ENCODE peak calls at places on chromosomes 11 and 22, in eight cellular contexts. A is fibroblast of lung, P is neural progenitor cell, B is colonic mucosa, H is PC-3, M is H1, J is IMR-90, Y is endodermal cell. G is an unnamed sample. For H3K36me3, the result is how much of the 10 kb centered on the place peaks cover.

GRCh38 chr22:45428391-45429385 is 15.2 kb downstream of the RIBC2 start:
- DNase-seq in B (no peak), Y (no peak), M (no peak), A (no peak), H (no peak), J (no peak), P (no peak), G (peak)

GRCh38 chr11:58497951-58498350 is 10.0 kb downstream of the OR5B21 start:
- DNase-seq in Y (peak), H (no peak), J (no peak), A (no peak), M (no peak), P (no peak), B (no peak), G (no peak)

GRCh38 chr11:123193742-123194141 is 1.3 kb downstream of the CLMP start:
- DNase-seq in P (no peak), B (no peak), H (no peak), Y (no peak), A (no peak), M (no peak), J (no peak), G (no peak)

GRCh38 chr11:7512525-7513209 is 1.1 kb upstream of the PPFIBP2 start:
- DNase-seq in B (peak), A (peak), H (no peak), J (no peak), M (no peak), Y (peak), P (no peak), G (peak)

GRCh38 chr11:71221851-71222250 is 30.5 kb downstream of the SHANK2 start:
- DNase-seq in Y (peak), M (no peak), A (no peak), B (no peak), J (no peak), H (no peak), P (no peak), G (no peak)

GRCh38 chr11:134535029-134536025 is 123.3 kb upstream of the B3GAT1 start:
- DNase-seq in M (no peak), B (no peak), A (no peak), J (no peak), P (no peak), Y (peak), H (no peak), G (peak)

GRCh38 chr11:41446107-41446506 is 13.3 kb downstream of the LRRC4C start:
- DNase-seq in Y (no peak), B (no peak), J (no peak), H (peak), P (no peak), A (no peak), M (no peak), G (no peak)

GRCh38 chr11:111836766-111837165 is 34.6 kb downstream of the ALG9 start:
- DNase-seq in B (no peak), H (peak), P (no peak), J (peak), M (no peak), Y (no peak), A (peak), G (no peak)

GRCh38 chr11:131108780-131109179 is 192.5 kb upstream of the SNX19 start:
- DNase-seq in Y (no peak), B (no peak), M (no peak), P (no peak), H (peak), J (peak), A (no peak), G (no peak)

GRCh38 chr11:3837793-3838192 is 3.0 kb downstream of the RHOG start:
- DNase-seq in Y (no peak), M (no peak), A (no peak), H (no peak), B (peak), P (no peak), J (no peak), G (no peak)

GRCh38 chr11:60193687-60194433 is 11.0 kb upstream of the MS4A6A start:
- DNase-seq in H (peak), M (peak), B (peak), J (peak), P (peak), A (peak), Y (peak), G (no peak)

GRCh38 chr22:23786261-23786710 is 480 bp upstream of the SMARCB1 start:
- DNase-seq in Y (no peak), M (no peak), B (no peak), P (no peak), H (no peak), J (no peak), A (no peak), G (no peak)

GRCh38 chr22:43501951-43502874 is 90.4 kb downstream of the MPPED1 start:
- DNase-seq in A (no peak), P (no peak), M (no peak), J (no peak), B (no peak), H (no peak), Y (no peak), G (peak)

GRCh38 chr11:43072911-43073310 is 238.9 kb upstream of the API5 start:
- DNase-seq in B (no peak), M (no peak), J (no peak), A (no peak), H (no peak), Y (no peak), P (no peak), G (no peak)
- H3K9ac ChIP-seq in B (no peak), M (no peak), J (no peak), A (no peak), H (no peak), Y (no peak), P (no peak), G (no peak)

DNA sequence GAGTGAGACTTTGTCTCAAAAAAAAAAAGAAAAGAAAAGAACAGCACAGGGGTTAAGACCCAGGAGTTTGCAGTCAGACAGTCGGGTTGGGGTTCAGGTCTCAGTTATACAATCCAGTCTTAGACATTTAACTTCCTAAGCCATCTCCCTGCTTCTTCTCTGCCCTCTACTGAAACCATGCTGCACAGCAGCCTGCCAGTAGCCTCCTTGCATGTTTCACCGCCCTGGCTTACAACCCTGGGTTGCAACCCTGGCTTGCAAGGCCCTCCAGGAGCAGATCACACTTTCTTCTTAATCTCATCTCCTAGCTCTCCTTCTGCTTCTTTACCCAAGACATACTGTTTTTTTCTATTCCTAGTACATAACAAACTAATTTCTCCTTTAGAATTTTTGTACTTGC is 5.9 kb upstream of the B3GAT3 start:
- DNase-seq in P (no peak), A (no peak), J (no peak), H (no peak), B (no peak), M (no peak), Y (no peak), G (no peak)
- H3K36me3 ChIP-seq in P (under half), A (under half), J (half or more), H (half or more), B (under half), M (under half), Y (half or more), G (half or more)

GRCh38 chr11:74877132-74877531 is 71.8 kb downstream of the XRRA1 start:
- DNase-seq in M (no peak), Y (peak), J (peak), H (peak), B (no peak), A (peak), P (no peak), G (no peak)
- TF ChIP-seq CTCF in M (peak), Y (peak), J (peak), H (peak), B (no peak), A (peak), P (peak), G (peak)

GRCh38 chr22:25403752-25404471 is 160.6 kb upstream of the GRK3 start:
- DNase-seq in P (peak), J (peak), B (peak), M (no peak), A (peak), Y (peak), H (peak), G (peak)
- H3K9ac ChIP-seq in P (peak), J (peak), B (peak), M (no peak), A (peak), Y (peak), H (peak), G (peak)

GRCh38 chr11:9146477-9146876 is 55.1 kb upstream of the SCUBE2 start:
- DNase-seq in H (no peak), P (peak), J (no peak), Y (no peak), B (no peak), M (no peak), A (no peak), G (no peak)
- H3K36me3 ChIP-seq in H (under half), P (under half), J (half or more), Y (half or more), B (under half), M (under half), A (under half), G (half or more)

GRCh38 chr22:46682011-46682731 is 55.9 kb downstream of the CERK start:
- DNase-seq in P (no peak), Y (no peak), B (no peak), J (no peak), M (no peak), H (no peak), A (no peak), G (no peak)

GRCh38 chr22:46678003-46678657 is 57.9 kb downstream of the GRAMD4 start:
- DNase-seq in P (no peak), B (no peak), A (no peak), H (no peak), M (no peak), J (no peak), Y (no peak), G (no peak)

GRCh38 chr22:46679711-46680269 is 58.3 kb downstream of the CERK start:
- DNase-seq in J (no peak), H (no peak), B (no peak), P (no peak), Y (no peak), M (no peak), A (no peak), G (no peak)

GRCh38 chr22:46678785-46679700 is 58.9 kb downstream of the GRAMD4 start:
- DNase-seq in P (no peak), B (no peak), J (peak), M (no peak), Y (no peak), A (peak), H (no peak), G (no peak)

GRCh38 chr22:46681010-46681409 is 57.0 kb downstream of the CERK start:
- DNase-seq in P (no peak), J (no peak), A (no peak), H (no peak), M (no peak), Y (no peak), B (no peak), G (no peak)
- TF ChIP-seq CTCF in P (no peak), J (peak), A (no peak), H (peak), M (peak), Y (no peak), B (no peak), G (no peak)

GRCh38 chr22:25447067-25447688 is 117.3 kb upstream of the GRK3 start:
- DNase-seq in J (no peak), H (no peak), A (no peak), B (no peak), Y (peak), P (no peak), M (no peak), G (no peak)
- H3K9ac ChIP-seq in J (no peak), H (no peak), A (no peak), B (no peak), Y (no peak), P (no peak), M (no peak), G (peak)

GRCh38 chr22:38707984-38708383 is 2.2 kb downstream of the GTPBP1 start:
- DNase-seq in Y (no peak), B (no peak), P (no peak), J (no peak), M (no peak), A (no peak), H (no peak), G (no peak)

GRCh38 chr22:38707346-38707745 is 1.6 kb downstream of the GTPBP1 start:
- DNase-seq in Y (no peak), P (no peak), B (peak), J (peak), A (peak), H (peak), M (no peak), G (no peak)

GRCh38 chr22:38710352-38710751 is 4.6 kb downstream of the GTPBP1 start:
- DNase-seq in B (no peak), M (no peak), J (no peak), A (no peak), P (no peak), Y (no peak), H (no peak), G (no peak)

GRCh38 chr22:38710866-38711265 is 5.1 kb downstream of the GTPBP1 start:
- DNase-seq in P (no peak), J (no peak), H (peak), Y (no peak), B (no peak), A (no peak), M (no peak), G (no peak)

DNA sequence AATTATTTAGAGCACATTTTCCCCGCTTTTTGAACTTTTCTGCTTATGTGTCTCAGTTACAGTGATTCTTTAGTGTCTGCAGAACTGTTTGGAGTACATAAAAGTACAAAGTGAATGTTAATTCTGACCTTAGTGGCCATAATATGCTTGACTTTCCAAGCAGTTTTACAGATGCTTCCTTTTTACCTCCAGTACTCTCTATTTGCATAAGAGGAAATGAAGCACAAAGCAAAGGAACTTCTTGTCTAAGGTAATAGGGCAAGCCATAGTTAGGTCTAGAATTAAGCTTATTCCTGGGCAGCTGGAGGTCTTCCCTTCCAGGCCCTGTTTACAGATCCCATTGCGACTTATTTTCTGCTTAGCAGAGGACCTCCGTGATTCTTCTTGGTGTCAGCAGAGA is 3.6 kb downstream of the GTPBP1 start:
- DNase-seq in M (no peak), A (no peak), B (no peak), Y (no peak), J (no peak), P (no peak), H (no peak), G (no peak)
- H3K36me3 ChIP-seq in M (under half), A (under half), B (under half), Y (under half), J (under half), P (under half), H (under half), G (under half)

GRCh38 chr22:17213976-17214375 is 5.3 kb downstream of the ADA2 start:
- DNase-seq in J (peak), H (peak), P (peak), B (peak), Y (peak), M (no peak), A (peak), G (peak)
- TF ChIP-seq CTCF in J (no peak), H (peak), P (peak), B (peak), Y (peak), M (peak), A (peak), G (peak)

GRCh38 chr11:127844843-127845242 is 742.5 kb downstream of the ETS1 start:
- DNase-seq in M (no peak), A (no peak), J (no peak), Y (no peak), H (no peak), P (peak), B (no peak), G (no peak)

DNA sequence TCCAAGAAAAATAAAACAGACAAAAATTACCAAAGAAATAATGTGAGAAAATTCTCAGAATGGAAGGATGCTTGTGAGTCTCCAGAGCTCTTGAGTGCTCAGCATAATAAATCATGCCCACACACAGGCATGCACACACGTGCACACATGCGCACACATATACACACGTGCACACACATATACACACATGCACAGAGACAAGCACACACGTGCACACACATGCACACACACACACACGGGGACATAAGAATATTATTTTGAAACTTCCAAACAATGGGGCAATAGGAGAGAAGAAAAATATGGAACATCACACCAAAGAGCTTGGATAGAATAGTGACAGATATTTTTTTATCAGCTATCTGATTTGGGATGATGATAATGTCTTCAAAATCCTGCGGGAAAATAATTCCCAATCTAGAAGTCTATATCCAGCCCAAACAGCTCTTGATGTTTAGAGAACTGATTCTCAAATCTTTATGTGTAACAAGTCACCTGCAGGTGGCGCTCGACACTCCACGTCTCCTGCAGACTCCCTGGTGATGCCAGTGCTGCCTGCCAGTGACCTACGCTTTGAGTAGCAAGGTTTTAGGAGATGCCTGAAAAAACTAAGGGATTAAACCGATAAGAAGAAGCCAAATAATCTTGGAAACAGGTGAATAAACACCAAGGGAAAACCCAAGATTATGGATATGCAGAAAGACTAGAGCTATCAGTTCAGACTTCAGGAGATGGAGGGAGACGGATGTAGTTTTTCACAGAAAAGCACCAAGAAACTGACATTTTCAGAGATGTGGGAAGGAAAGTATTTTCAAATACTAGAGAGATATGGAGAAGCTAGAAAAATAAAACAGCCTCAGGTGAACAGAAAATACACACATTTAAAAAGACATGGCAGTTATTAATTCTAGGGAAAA is 743.6 kb downstream of the ETS1 start:
- DNase-seq in A (peak), Y (peak), M (peak), H (peak), J (peak), P (peak), B (peak), G (peak)
- H3K9ac ChIP-seq in A (no peak), Y (no peak), M (no peak), H (no peak), J (no peak), P (no peak), B (no peak), G (no peak)

G was measured in kidney.